ENCODE peak calls at places on chromosomes 1 and 21, in ten cellular contexts. K is right lobe of liver; O is neuronal stem cell; X is mucosa of descending colon; U is AG10803; P is testis; C is CD4-positive, CD25-positive, alpha-beta regulatory T cell; M is A549; G is naive thymus-derived CD4-positive, alpha-beta T cell; Q is AG09309. L is an unnamed sample.

GRCh38 chr1:156746716-156747631 is 4.5 kb downstream of the HDGF start:
- DNase-seq in U (peak), M (peak), G (no peak), X (peak), C (no peak), K (peak), P (peak), Q (peak), O (peak), L (peak)

GRCh38 chr1:51636765-51637522 is 20.1 kb downstream of the OSBPL9 start:
- DNase-seq in X (no peak), K (no peak), M (no peak), Q (peak), U (peak), P (no peak), G (no peak), C (no peak), O (no peak), L (peak)

GRCh38 chr21:36478941-36479340 is 981 bp downstream of the CLDN14 start:
- DNase-seq in Q (no peak), K (peak), C (no peak), O (no peak), G (no peak), M (peak), U (peak), P (no peak), X (no peak), L (no peak)

GRCh38 chr1:194374649-194375048 is 1188.2 kb upstream of the B3GALT2 start:
- DNase-seq in O (no peak), G (no peak), C (no peak), P (no peak), M (no peak), K (no peak), U (no peak), Q (no peak), X (no peak), L (no peak)

GRCh38 chr1:84871181-84871580 is 21.8 kb downstream of the LPAR3 start:
- DNase-seq in P (no peak), O (no peak), X (no peak), Q (peak), K (no peak), U (peak), C (no peak), M (no peak), G (no peak), L (no peak)

GRCh38 chr1:47934243-47934805 is 62.9 kb downstream of the TRABD2B start:
- DNase-seq in O (no peak), G (no peak), Q (peak), U (peak), X (peak), M (no peak), P (peak), K (no peak), C (no peak), L (no peak)

GRCh38 chr1:158076461-158076860 is 83.0 kb downstream of the KIRREL1 start:
- DNase-seq in K (no peak), C (no peak), P (no peak), G (no peak), Q (no peak), X (no peak), U (no peak), O (no peak), M (no peak), L (peak)

GRCh38 chr1:218164111-218164929 is 120.8 kb upstream of the RRP15 start:
- DNase-seq in P (peak), K (peak), Q (no peak), M (peak), X (peak), U (peak), C (peak), O (peak), G (no peak), L (peak)

GRCh38 chr1:234545512-234546386 is 64.2 kb downstream of the IRF2BP2 start:
- DNase-seq in C (no peak), Q (no peak), U (no peak), M (no peak), K (peak), O (no peak), G (no peak), P (no peak), X (no peak), L (peak)

GRCh38 chr1:20552728-20553571 is 577 bp downstream of the FAM43B start:
- DNase-seq in X (no peak), K (no peak), G (no peak), C (no peak), Q (no peak), P (peak), M (peak), U (no peak), O (peak), L (peak)

GRCh38 chr1:67629370-67630075 is 55.5 kb upstream of the GADD45A start:
- DNase-seq in O (no peak), K (no peak), U (peak), G (no peak), X (no peak), M (no peak), Q (no peak), P (peak), C (no peak), L (no peak)

GRCh38 chr1:205774277-205775014 is 836 bp downstream of the RAB29 start:
- DNase-seq in X (no peak), K (peak), Q (no peak), M (no peak), U (no peak), C (peak), G (peak), O (no peak), P (peak), L (no peak)

GRCh38 chr1:16017461-16018303 is at the start of gene HSPB7:
- DNase-seq in P (peak), C (no peak), M (no peak), X (peak), U (peak), O (no peak), G (no peak), K (no peak), Q (no peak), L (peak)

GRCh38 chr1:6075747-6076146 is 30.1 kb downstream of the KCNAB2 start:
- DNase-seq in G (no peak), C (no peak), P (no peak), K (no peak), O (no peak), X (no peak), M (no peak), U (no peak), Q (no peak), L (no peak)
- H3K4me3 ChIP-seq in G (no peak), C (no peak), P (no peak), K (no peak), O (no peak), X (no peak), M (no peak), U (no peak), Q (no peak), L (no peak)

GRCh38 chr1:31981976-31982375 is 31.7 kb upstream of the KHDRBS1 start:
- DNase-seq in K (no peak), G (peak), X (no peak), U (no peak), Q (no peak), P (no peak), O (no peak), M (no peak), C (peak), L (no peak)

GRCh38 chr1:31984419-31985347 is 29.0 kb upstream of the KHDRBS1 start:
- DNase-seq in O (no peak), P (no peak), Q (no peak), G (peak), C (no peak), M (no peak), X (no peak), K (no peak), U (peak), L (peak)

GRCh38 chr1:31987231-31987630 is 26.4 kb upstream of the KHDRBS1 start:
- DNase-seq in K (no peak), O (no peak), P (no peak), U (no peak), X (no peak), M (no peak), C (no peak), G (no peak), Q (no peak), L (no peak)

GRCh38 chr1:31980835-31981782 is 32.6 kb upstream of the KHDRBS1 start:
- DNase-seq in M (no peak), X (no peak), P (no peak), U (no peak), K (no peak), Q (no peak), G (no peak), C (no peak), O (no peak), L (no peak)

DNA sequence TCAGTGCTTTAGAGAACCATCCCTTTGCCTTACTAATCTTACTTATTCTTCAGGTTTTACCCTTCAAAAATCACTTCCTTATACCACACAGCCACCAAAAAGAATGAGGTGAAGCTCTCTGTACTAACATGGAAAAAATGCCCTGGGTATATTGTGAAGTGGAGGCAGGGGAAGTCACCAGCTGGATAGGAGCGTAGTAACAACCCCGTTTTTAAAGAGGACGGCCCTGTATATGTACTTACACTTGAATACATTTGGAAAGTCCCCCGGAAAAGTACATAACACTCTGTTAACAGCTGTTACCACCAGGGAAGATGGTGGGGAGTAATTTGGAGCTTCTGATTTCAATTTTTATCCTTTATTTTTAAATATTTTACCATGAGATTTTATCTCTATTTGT is 28.2 kb upstream of the KHDRBS1 start:
- DNase-seq in O (no peak), U (no peak), P (no peak), X (no peak), C (no peak), Q (no peak), G (no peak), K (no peak), M (no peak), L (peak)
- H3K4me3 ChIP-seq in O (no peak), U (no peak), P (no peak), X (no peak), C (peak), Q (no peak), G (no peak), K (no peak), M (no peak), L (no peak)

DNA sequence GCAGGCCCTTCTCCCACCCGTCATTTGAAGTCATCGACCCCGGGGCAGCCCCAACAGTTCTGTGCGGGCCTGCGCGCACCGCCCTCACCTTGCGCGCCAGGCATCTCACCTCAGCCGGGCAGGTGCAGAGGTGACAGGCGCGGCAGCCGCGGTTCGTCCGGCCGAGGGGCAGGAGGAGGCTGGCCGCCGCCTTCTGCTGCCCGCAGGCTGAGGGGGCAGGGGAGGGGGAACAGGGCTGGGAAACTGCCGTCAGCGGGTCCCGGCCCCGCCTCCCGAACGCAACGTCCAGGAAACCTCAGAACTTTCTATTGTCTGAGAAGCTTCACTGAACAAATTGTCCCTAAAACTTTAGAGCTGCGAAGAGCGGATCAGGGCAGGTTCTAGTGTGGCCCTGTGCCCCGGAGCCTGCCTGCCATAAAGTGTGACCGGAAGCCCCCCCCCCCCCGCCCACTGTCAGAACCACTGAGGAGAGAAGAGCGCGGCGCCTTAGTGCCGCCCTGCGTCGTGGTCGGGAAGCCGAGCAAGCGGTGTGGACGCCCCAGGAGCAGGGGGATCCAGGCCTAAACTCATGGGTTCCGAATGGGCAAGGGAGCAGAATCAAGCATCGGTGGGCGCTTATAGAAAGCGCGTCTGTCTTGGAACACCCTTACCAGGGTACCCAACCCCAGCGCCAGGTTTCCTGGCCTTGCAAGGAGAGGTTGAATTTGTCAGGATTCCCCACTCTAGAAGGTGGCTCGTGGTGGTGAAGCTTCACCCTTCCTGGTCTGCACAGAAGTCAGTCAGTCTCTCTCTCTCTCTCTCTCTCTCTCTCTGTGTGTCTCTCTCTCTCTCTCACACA is 13.3 kb upstream of the TBX15 start:
- DNase-seq in X (no peak), K (no peak), M (no peak), C (no peak), O (no peak), Q (no peak), P (no peak), G (no peak), U (peak), L (no peak)
- H3K4me3 ChIP-seq in X (no peak), K (no peak), M (peak), C (no peak), O (no peak), Q (peak), P (peak), G (no peak), U (peak), L (no peak)

GRCh38 chr1:118214866-118215265 is 29.8 kb upstream of the SPAG17 start:
- DNase-seq in O (no peak), G (no peak), K (no peak), X (no peak), P (no peak), M (no peak), U (no peak), Q (no peak), C (no peak), L (no peak)

GRCh38 chr1:118219438-118219837 is 34.4 kb upstream of the SPAG17 start:
- DNase-seq in Q (no peak), G (no peak), M (no peak), P (no peak), X (no peak), U (no peak), O (no peak), K (no peak), C (no peak), L (no peak)

DNA sequence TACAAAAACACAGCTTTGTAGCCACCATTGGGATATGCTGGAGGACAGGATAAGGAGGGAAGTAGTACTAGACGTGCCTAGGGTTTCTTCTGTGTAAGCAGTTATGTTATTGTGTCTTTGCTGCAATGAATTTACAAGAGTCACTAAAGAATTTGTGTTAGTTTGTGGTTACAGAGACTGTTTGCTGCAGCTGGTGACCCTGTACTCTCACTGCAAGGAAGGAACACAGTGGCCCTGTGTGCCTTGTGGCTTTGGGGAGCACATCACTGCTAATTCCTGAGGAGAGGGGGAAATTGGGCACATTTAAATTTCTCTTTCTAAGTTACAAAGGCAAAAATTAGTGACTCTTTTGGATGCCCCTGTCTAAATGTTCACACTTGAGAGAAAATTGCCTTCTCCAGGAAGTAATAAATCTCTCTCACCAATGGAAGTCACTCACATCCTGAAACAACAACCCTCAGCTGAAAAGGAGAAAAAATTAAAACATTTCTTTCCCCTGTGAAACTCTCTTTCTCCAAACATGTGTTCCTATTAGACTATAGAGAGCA is 32.1 kb upstream of the SPAG17 start:
- DNase-seq in C (no peak), U (peak), P (no peak), K (no peak), Q (no peak), M (no peak), X (no peak), O (no peak), G (no peak), L (no peak)
- H3K4me3 ChIP-seq in C (no peak), U (no peak), P (no peak), K (no peak), Q (no peak), M (no peak), X (no peak), O (no peak), G (no peak), L (no peak)

DNA sequence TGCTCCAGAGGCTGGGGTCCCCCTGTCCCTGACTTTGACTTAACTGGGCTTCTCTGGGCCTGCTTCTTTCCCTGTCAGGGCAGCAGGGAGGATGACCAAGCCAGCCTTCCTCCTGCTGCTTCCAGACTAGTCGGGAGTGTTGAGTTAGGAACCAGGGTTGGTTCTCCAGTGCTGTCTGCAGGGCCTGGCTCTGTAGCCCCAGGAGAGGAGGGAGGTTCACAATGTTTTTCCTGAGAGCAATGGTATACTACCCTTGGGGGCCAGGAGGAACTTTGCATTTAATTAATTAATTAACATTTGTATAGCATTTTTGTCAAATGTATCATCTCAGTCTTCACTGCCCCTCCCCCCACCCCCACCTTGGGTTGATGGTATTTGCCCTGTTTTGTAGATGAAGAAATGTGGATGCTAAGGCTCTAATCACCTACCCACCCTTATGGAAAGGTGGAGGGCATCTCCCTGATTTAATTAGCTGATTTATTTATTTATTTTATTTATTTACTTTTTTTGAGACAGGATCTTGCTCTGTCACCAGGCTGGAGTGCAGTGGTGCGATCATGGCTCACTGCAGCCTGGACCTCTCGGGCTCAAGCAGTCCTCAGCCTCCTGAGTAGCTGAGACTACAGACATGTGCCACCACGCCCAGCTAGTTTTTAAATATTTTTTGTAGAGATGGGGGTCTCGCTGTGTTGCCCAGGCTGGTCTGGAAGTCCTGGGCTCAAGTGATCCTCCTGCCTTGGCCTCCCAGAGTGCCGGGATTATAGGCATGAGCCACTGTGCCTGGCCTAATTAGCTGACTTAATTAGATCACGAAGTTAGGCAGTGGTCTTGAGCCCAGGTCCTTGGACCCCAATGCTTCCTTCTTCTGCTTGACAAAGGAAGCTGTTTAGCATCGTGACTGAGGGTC is 6.6 kb downstream of the H6PD start:
- DNase-seq in C (no peak), G (no peak), M (no peak), P (no peak), O (no peak), K (no peak), X (no peak), U (no peak), Q (no peak), L (no peak)
- H3K4me3 ChIP-seq in C (no peak), G (no peak), M (no peak), P (no peak), O (no peak), K (peak), X (no peak), U (no peak), Q (no peak), L (no peak)

GRCh38 chr1:25971882-25972180 is 26.0 kb downstream of the PAFAH2 start:
- DNase-seq in U (no peak), Q (no peak), X (no peak), P (no peak), K (no peak), O (no peak), G (no peak), M (no peak), C (no peak), L (no peak)
- H3K4me3 ChIP-seq in U (no peak), Q (no peak), X (no peak), P (no peak), K (no peak), O (no peak), G (peak), M (no peak), C (peak), L (no peak)

GRCh38 chr1:109427171-109427467 is 871 bp upstream of the PSMA5 start:
- DNase-seq in X (no peak), O (no peak), M (no peak), G (no peak), P (no peak), C (no peak), U (peak), Q (no peak), K (no peak), L (no peak)
- H3K4me3 ChIP-seq in X (peak), O (peak), M (peak), G (peak), P (peak), C (peak), U (peak), Q (peak), K (peak), L (peak)

GRCh38 chr1:43329995-43330751 is 7.4 kb upstream of the MPL start:
- DNase-seq in Q (no peak), X (peak), G (no peak), U (peak), O (no peak), M (no peak), K (peak), C (no peak), P (peak), L (peak)

GRCh38 chr1:43324810-43325209 is 12.8 kb upstream of the MPL start:
- DNase-seq in K (no peak), M (no peak), P (no peak), Q (no peak), G (no peak), U (no peak), C (no peak), O (no peak), X (no peak), L (no peak)

GRCh38 chr1:43325381-43325780 is 12.2 kb upstream of the MPL start:
- DNase-seq in G (no peak), K (no peak), Q (no peak), C (no peak), O (no peak), M (no peak), P (no peak), U (no peak), X (no peak), L (no peak)

GRCh38 chr1:43331688-43332087 is 5.9 kb upstream of the MPL start:
- DNase-seq in X (no peak), Q (no peak), U (no peak), P (no peak), O (no peak), M (no peak), G (no peak), C (no peak), K (no peak), L (no peak)

GRCh38 chr1:43327549-43328292 is 9.9 kb upstream of the MPL start:
- DNase-seq in G (no peak), X (no peak), P (no peak), Q (no peak), C (no peak), U (peak), M (no peak), K (no peak), O (no peak), L (peak)
- H3K4me3 ChIP-seq in G (no peak), X (no peak), P (no peak), Q (no peak), C (no peak), U (no peak), M (no peak), K (no peak), O (no peak), L (no peak)

DNA sequence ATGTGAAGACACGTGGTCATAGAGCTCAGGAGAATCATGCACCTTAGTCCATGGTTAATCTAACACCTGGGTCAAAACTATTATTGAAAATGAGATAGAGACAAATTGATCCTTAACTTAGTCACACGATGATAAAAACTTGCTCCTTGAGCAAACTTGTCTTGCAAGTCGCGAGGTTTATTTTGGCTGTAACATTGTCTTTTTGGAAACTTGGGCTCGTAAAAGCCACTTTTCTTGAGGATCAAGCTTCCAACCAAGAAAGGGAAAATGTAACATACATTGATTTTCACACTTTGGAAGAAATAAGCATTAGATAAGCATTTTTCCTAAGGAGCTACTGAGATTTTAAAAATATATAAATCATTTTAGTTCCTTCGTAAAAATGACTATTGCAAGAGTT is 19.9 kb upstream of the CENPF start:
- DNase-seq in Q (no peak), M (no peak), O (no peak), X (no peak), K (no peak), G (no peak), C (no peak), P (no peak), U (no peak), L (no peak)
- H3K4me3 ChIP-seq in Q (no peak), M (no peak), O (no peak), X (no peak), K (no peak), G (no peak), C (no peak), P (no peak), U (no peak), L (no peak)

L was measured in IMR-90.